ENCODE peak calls at places on chromosomes 13 and 19, in eight cellular contexts. One of them, this sample, is unnamed.

GRCh38 chr19:33201886-33202545 is 7.9 kb downstream of the LRP3 start:
- DNase-seq in endothelial cell of umbilical vein: no peak
- DNase-seq in A549: no peak
- DNase-seq in HepG2: no peak
- DNase-seq in HCT116: no peak
- DNase-seq in H1: no peak
- DNase-seq in K562: no peak
- DNase-seq in SK-N-SH: peak
- DNase-seq in this sample: no peak

GRCh38 chr19:46390866-46391265 is 22.5 kb downstream of the CCDC8 start:
- DNase-seq in endothelial cell of umbilical vein: no peak
- DNase-seq in A549: no peak
- DNase-seq in HepG2: no peak
- DNase-seq in HCT116: no peak
- DNase-seq in H1: no peak
- DNase-seq in K562: no peak
- DNase-seq in SK-N-SH: no peak
- DNase-seq in this sample: no peak

GRCh38 chr19:31992750-31993149 is 352.7 kb upstream of the ZNF507 start:
- DNase-seq in endothelial cell of umbilical vein: no peak
- DNase-seq in A549: no peak
- DNase-seq in HepG2: no peak
- DNase-seq in HCT116: no peak
- DNase-seq in H1: peak
- DNase-seq in K562: no peak
- DNase-seq in SK-N-SH: no peak
- DNase-seq in this sample: no peak

GRCh38 chr13:112034846-112035245 is 32.1 kb upstream of the SOX1 start:
- DNase-seq in endothelial cell of umbilical vein: no peak
- DNase-seq in A549: no peak
- DNase-seq in HepG2: no peak
- DNase-seq in HCT116: no peak
- DNase-seq in H1: no peak
- DNase-seq in K562: no peak
- DNase-seq in SK-N-SH: no peak
- DNase-seq in this sample: no peak

GRCh38 chr13:51453308-51453958 is 597 bp upstream of the INTS6 start:
- DNase-seq in endothelial cell of umbilical vein: no peak
- DNase-seq in A549: no peak
- DNase-seq in HepG2: peak
- DNase-seq in HCT116: no peak
- DNase-seq in H1: no peak
- DNase-seq in K562: peak
- DNase-seq in SK-N-SH: peak
- DNase-seq in this sample: peak

GRCh38 chr19:3468211-3468610 is 12.1 kb downstream of the SMIM24 start:
- DNase-seq in endothelial cell of umbilical vein: no peak
- DNase-seq in A549: no peak
- DNase-seq in HepG2: no peak
- DNase-seq in HCT116: no peak
- DNase-seq in H1: no peak
- DNase-seq in K562: no peak
- DNase-seq in SK-N-SH: no peak
- DNase-seq in this sample: no peak

GRCh38 chr13:77828815-77829214 is 89.8 kb downstream of the EDNRB start:
- DNase-seq in endothelial cell of umbilical vein: no peak
- DNase-seq in A549: no peak
- DNase-seq in HepG2: no peak
- DNase-seq in HCT116: no peak
- DNase-seq in H1: no peak
- DNase-seq in K562: no peak
- DNase-seq in SK-N-SH: no peak
- DNase-seq in this sample: no peak

GRCh38 chr13:79810671-79811070 is 329.7 kb downstream of the NDFIP2 start:
- DNase-seq in endothelial cell of umbilical vein: peak
- DNase-seq in A549: peak
- DNase-seq in HepG2: no peak
- DNase-seq in HCT116: no peak
- DNase-seq in H1: no peak
- DNase-seq in K562: no peak
- DNase-seq in SK-N-SH: no peak
- DNase-seq in this sample: no peak

GRCh38 chr13:108859202-108860012 is 230.0 kb downstream of the MYO16 start:
- DNase-seq in endothelial cell of umbilical vein: no peak
- DNase-seq in A549: peak
- DNase-seq in HepG2: no peak
- DNase-seq in HCT116: no peak
- DNase-seq in H1: no peak
- DNase-seq in K562: no peak
- DNase-seq in SK-N-SH: no peak
- DNase-seq in this sample: no peak

GRCh38 chr13:99386911-99387788 is 80.0 kb upstream of the GPR183 start:
- DNase-seq in endothelial cell of umbilical vein: peak
- DNase-seq in A549: peak
- DNase-seq in HepG2: peak
- DNase-seq in HCT116: peak
- DNase-seq in H1: peak
- DNase-seq in K562: peak
- DNase-seq in SK-N-SH: peak
- DNase-seq in this sample: peak

GRCh38 chr13:111031531-111031961 is 83.6 kb upstream of the ARHGEF7 start:
- DNase-seq in endothelial cell of umbilical vein: no peak
- DNase-seq in A549: no peak
- DNase-seq in HepG2: no peak
- DNase-seq in HCT116: no peak
- DNase-seq in H1: peak
- DNase-seq in K562: no peak
- DNase-seq in SK-N-SH: no peak
- DNase-seq in this sample: no peak

GRCh38 chr19:31979362-31979761 is 366.0 kb upstream of the ZNF507 start:
- DNase-seq in endothelial cell of umbilical vein: no peak
- DNase-seq in A549: no peak
- DNase-seq in HepG2: no peak
- DNase-seq in HCT116: no peak
- DNase-seq in H1: no peak
- DNase-seq in K562: no peak
- DNase-seq in SK-N-SH: no peak
- DNase-seq in this sample: no peak

GRCh38 chr19:11247391-11247790 is 8.0 kb downstream of the ANGPTL8 start:
- DNase-seq in endothelial cell of umbilical vein: no peak
- DNase-seq in A549: no peak
- DNase-seq in HepG2: no peak
- DNase-seq in HCT116: no peak
- DNase-seq in H1: no peak
- DNase-seq in K562: no peak
- DNase-seq in SK-N-SH: no peak
- DNase-seq in this sample: no peak

GRCh38 chr13:43293008-43293407 is 269.6 kb downstream of the DNAJC15 start:
- DNase-seq in endothelial cell of umbilical vein: no peak
- DNase-seq in A549: no peak
- DNase-seq in HepG2: no peak
- DNase-seq in HCT116: no peak
- DNase-seq in H1: no peak
- DNase-seq in K562: no peak
- DNase-seq in SK-N-SH: no peak
- DNase-seq in this sample: no peak

GRCh38 chr13:100860866-100861265 is 186.3 kb upstream of the TMTC4 start:
- DNase-seq in endothelial cell of umbilical vein: no peak
- DNase-seq in A549: no peak
- DNase-seq in HepG2: no peak
- DNase-seq in HCT116: no peak
- DNase-seq in H1: no peak
- DNase-seq in K562: no peak
- DNase-seq in SK-N-SH: no peak
- DNase-seq in this sample: no peak

GRCh38 chr13:30864352-30865130 is 41.5 kb upstream of the MEDAG start:
- DNase-seq in endothelial cell of umbilical vein: peak
- DNase-seq in A549: no peak
- DNase-seq in HepG2: no peak
- DNase-seq in HCT116: no peak
- DNase-seq in H1: no peak
- DNase-seq in K562: no peak
- DNase-seq in SK-N-SH: peak
- DNase-seq in this sample: no peak

DNA sequence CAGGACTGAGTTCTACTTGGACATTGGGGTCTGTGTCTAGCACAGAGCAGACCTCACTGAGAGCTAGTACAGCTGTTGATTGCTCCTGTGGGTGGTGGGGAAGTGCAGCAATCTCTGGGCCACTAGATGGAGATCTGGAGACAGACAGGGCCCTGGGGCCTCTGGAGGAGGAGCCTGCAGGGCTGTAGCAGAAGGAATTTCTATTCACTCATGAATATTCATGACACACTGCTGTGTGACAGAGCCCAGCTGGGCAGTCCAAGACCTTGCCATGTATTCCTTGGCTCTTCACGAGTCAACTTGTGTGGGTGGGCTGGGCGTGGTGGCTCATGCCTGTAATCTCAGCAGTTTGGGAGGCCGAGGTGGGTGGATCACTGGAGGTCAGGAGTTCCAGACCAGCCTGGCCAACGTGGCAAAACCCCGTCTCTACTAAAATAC is 37.5 kb downstream of the SUGP2 start:
- DNase-seq in endothelial cell of umbilical vein: peak
- DNase-seq in A549: peak
- DNase-seq in HepG2: peak
- DNase-seq in HCT116: peak
- DNase-seq in H1: peak
- DNase-seq in K562: peak
- DNase-seq in SK-N-SH: peak
- DNase-seq in this sample: peak
- TF ChIP-seq MAX in endothelial cell of umbilical vein: no peak
- TF ChIP-seq MAX in A549: no peak
- TF ChIP-seq MAX in HepG2: no peak
- TF ChIP-seq MAX in HCT116: no peak
- TF ChIP-seq MAX in H1: no peak
- TF ChIP-seq MAX in K562: no peak
- TF ChIP-seq MAX in SK-N-SH: no peak
- TF ChIP-seq MAX in this sample: no peak

GRCh38 chr19:38953677-38954076 is 21.9 kb downstream of the FBXO17 start:
- DNase-seq in endothelial cell of umbilical vein: no peak
- DNase-seq in A549: no peak
- DNase-seq in HepG2: no peak
- DNase-seq in HCT116: no peak
- DNase-seq in H1: no peak
- DNase-seq in K562: no peak
- DNase-seq in SK-N-SH: no peak
- DNase-seq in this sample: no peak

GRCh38 chr19:38958301-38958700 is 17.2 kb downstream of the FBXO17 start:
- DNase-seq in endothelial cell of umbilical vein: no peak
- DNase-seq in A549: no peak
- DNase-seq in HepG2: no peak
- DNase-seq in HCT116: no peak
- DNase-seq in H1: no peak
- DNase-seq in K562: no peak
- DNase-seq in SK-N-SH: no peak
- DNase-seq in this sample: no peak

GRCh38 chr19:38959618-38960017 is 15.9 kb downstream of the FBXO17 start:
- DNase-seq in endothelial cell of umbilical vein: no peak
- DNase-seq in A549: no peak
- DNase-seq in HepG2: peak
- DNase-seq in HCT116: no peak
- DNase-seq in H1: no peak
- DNase-seq in K562: no peak
- DNase-seq in SK-N-SH: no peak
- DNase-seq in this sample: no peak

GRCh38 chr19:38952395-38953165 is 21.8 kb downstream of the MRPS12 start:
- DNase-seq in endothelial cell of umbilical vein: no peak
- DNase-seq in A549: peak
- DNase-seq in HepG2: peak
- DNase-seq in HCT116: no peak
- DNase-seq in H1: peak
- DNase-seq in K562: peak
- DNase-seq in SK-N-SH: no peak
- DNase-seq in this sample: peak

GRCh38 chr19:38956264-38956663 is 19.3 kb downstream of the FBXO17 start:
- DNase-seq in endothelial cell of umbilical vein: no peak
- DNase-seq in A549: no peak
- DNase-seq in HepG2: no peak
- DNase-seq in HCT116: no peak
- DNase-seq in H1: no peak
- DNase-seq in K562: no peak
- DNase-seq in SK-N-SH: no peak
- DNase-seq in this sample: no peak
- H3K4me3 ChIP-seq in endothelial cell of umbilical vein: no peak
- H3K4me3 ChIP-seq in A549: no peak
- H3K4me3 ChIP-seq in HepG2: no peak
- H3K4me3 ChIP-seq in HCT116: no peak
- H3K4me3 ChIP-seq in H1: no peak
- H3K4me3 ChIP-seq in K562: no peak
- H3K4me3 ChIP-seq in SK-N-SH: no peak
- H3K4me3 ChIP-seq in this sample: no peak

DNA sequence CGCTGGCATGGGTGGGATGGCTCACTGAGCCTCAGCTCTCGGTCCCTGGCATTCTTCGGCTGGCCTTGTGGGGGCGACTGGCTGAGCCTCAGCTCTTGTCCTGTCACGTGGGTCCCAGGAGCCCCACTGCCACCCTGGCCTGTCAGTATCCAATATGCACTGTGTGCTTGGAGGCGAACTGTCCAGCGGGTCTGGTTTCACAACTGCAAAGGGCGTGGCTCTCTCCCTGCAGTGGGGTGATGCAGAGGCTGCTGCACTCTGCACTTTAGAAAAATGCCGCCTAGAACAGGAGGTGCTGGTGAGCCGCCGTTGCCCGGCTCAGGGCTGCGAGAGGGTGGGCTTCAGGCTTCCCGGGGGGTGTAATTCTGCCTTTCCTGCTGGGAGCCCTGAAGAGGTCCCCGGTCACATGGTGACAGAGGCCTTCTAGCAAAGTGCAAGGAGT is 17.0 kb upstream of the TMEM255B start:
- DNase-seq in endothelial cell of umbilical vein: no peak
- DNase-seq in A549: peak
- DNase-seq in HepG2: peak
- DNase-seq in HCT116: peak
- DNase-seq in H1: no peak
- DNase-seq in K562: peak
- DNase-seq in SK-N-SH: peak
- DNase-seq in this sample: peak
- TF ChIP-seq MAX in endothelial cell of umbilical vein: no peak
- TF ChIP-seq MAX in A549: no peak
- TF ChIP-seq MAX in HepG2: peak
- TF ChIP-seq MAX in HCT116: no peak
- TF ChIP-seq MAX in H1: peak
- TF ChIP-seq MAX in K562: no peak
- TF ChIP-seq MAX in SK-N-SH: peak
- TF ChIP-seq MAX in this sample: peak

GRCh38 chr19:18594824-18595373 is 6.3 kb downstream of the REX1BD start:
- DNase-seq in endothelial cell of umbilical vein: no peak
- DNase-seq in A549: no peak
- DNase-seq in HepG2: no peak
- DNase-seq in HCT116: no peak
- DNase-seq in H1: peak
- DNase-seq in K562: no peak
- DNase-seq in SK-N-SH: peak
- DNase-seq in this sample: no peak
- H3K4me3 ChIP-seq in endothelial cell of umbilical vein: no peak
- H3K4me3 ChIP-seq in A549: peak
- H3K4me3 ChIP-seq in HepG2: no peak
- H3K4me3 ChIP-seq in HCT116: peak
- H3K4me3 ChIP-seq in H1: peak
- H3K4me3 ChIP-seq in K562: peak
- H3K4me3 ChIP-seq in SK-N-SH: peak
- H3K4me3 ChIP-seq in this sample: no peak

GRCh38 chr13:22801402-22802003 is 379.3 kb upstream of the SGCG start:
- DNase-seq in endothelial cell of umbilical vein: peak
- DNase-seq in A549: peak
- DNase-seq in HepG2: peak
- DNase-seq in HCT116: no peak
- DNase-seq in H1: no peak
- DNase-seq in K562: peak
- DNase-seq in SK-N-SH: no peak
- DNase-seq in this sample: peak
- TF ChIP-seq MAX in endothelial cell of umbilical vein: no peak
- TF ChIP-seq MAX in A549: no peak
- TF ChIP-seq MAX in HepG2: no peak
- TF ChIP-seq MAX in HCT116: no peak
- TF ChIP-seq MAX in H1: no peak
- TF ChIP-seq MAX in K562: no peak
- TF ChIP-seq MAX in SK-N-SH: no peak
- TF ChIP-seq MAX in this sample: no peak